ENCODE peak calls at places on chromosomes 16 and 17, in seven cellular contexts. S is lower leg skin; X is occipital lobe; C is cardiac muscle cell; Y is naive B cell; K is activated CD8-positive, alpha-beta memory T cell treated with anti-CD3 and anti-CD28 coated beads, Interleukin-2, amount 10 ng/mL, durations not matched to agents 7 days and 5 days; G is PC-3. L is an unnamed sample.

GRCh38 chr17:75604034-75604695 is 16.6 kb downstream of the MYO15B start:
- DNase-seq in S (no peak), X (no peak), C (no peak), Y (no peak), K (no peak), G (peak), L (no peak)

GRCh38 chr16:2963611-2964415 is at the start of gene KREMEN2:
- DNase-seq in S (peak), X (no peak), C (no peak), Y (no peak), K (peak), G (peak), L (peak)

GRCh38 chr16:86476956-86477530 is 33.3 kb upstream of the FOXF1 start:
- DNase-seq in S (no peak), X (no peak), C (no peak), Y (no peak), K (no peak), G (no peak), L (no peak)

GRCh38 chr16:22077700-22078313 is 14.5 kb upstream of the VWA3A start:
- DNase-seq in S (peak), X (peak), C (peak), Y (peak), K (peak), G (peak), L (peak)

GRCh38 chr16:79037429-79038373 is 562.8 kb downstream of the MAF start:
- DNase-seq in S (no peak), X (no peak), C (no peak), Y (no peak), K (no peak), G (no peak), L (no peak)

GRCh38 chr16:12455287-12455798 is 348.3 kb downstream of the CPPED1 start:
- DNase-seq in S (no peak), X (peak), C (peak), Y (no peak), K (peak), G (peak), L (peak)

GRCh38 chr16:3961449-3961849 is 80.9 kb upstream of the CREBBP start:
- DNase-seq in S (no peak), X (peak), C (no peak), Y (no peak), K (no peak), G (peak), L (no peak)

GRCh38 chr17:51676691-51677487 is 416.5 kb downstream of the UTP18 start:
- DNase-seq in S (no peak), X (no peak), C (no peak), Y (no peak), K (no peak), G (no peak), L (no peak)

GRCh38 chr16:31714899-31715504 is 158.6 kb upstream of the ZNF267 start:
- DNase-seq in S (peak), X (no peak), C (peak), Y (no peak), K (no peak), G (no peak), L (no peak)

GRCh38 chr17:81322271-81323082 is 27.4 kb upstream of the SLC38A10 start:
- DNase-seq in S (no peak), X (no peak), C (no peak), Y (no peak), K (peak), G (peak), L (no peak)

GRCh38 chr17:21191698-21192097 is 22.3 kb downstream of the TMEM11 start:
- DNase-seq in S (no peak), X (no peak), C (no peak), Y (no peak), K (no peak), G (no peak), L (no peak)

GRCh38 chr16:4981473-4981872 is 23.3 kb downstream of the SEC14L5 start:
- DNase-seq in S (no peak), X (no peak), C (no peak), Y (no peak), K (no peak), G (no peak), L (no peak)

GRCh38 chr17:51000835-51001638 is 119.6 kb downstream of the SPAG9 start:
- DNase-seq in S (no peak), X (no peak), C (peak), Y (peak), K (no peak), G (peak), L (peak)

GRCh38 chr16:69712277-69712676 is 14.1 kb downstream of the NQO1 start:
- DNase-seq in S (peak), X (no peak), C (no peak), Y (no peak), K (no peak), G (no peak), L (no peak)

L was measured in NCI-H1417.